ENCODE peak calls at places on chromosome 1, in five cellular contexts. W is IMR-90; S is ascending aorta; P is Panc1; N is CD8-positive, alpha-beta memory T cell. Z is an unnamed sample. For H3K4me1, the result is how much of the 10 kb centered on the place peaks cover.

GRCh38 chr1:216804107-216804506 is 80.9 kb upstream of the ESRRG start:
- DNase-seq in W (no peak), S (no peak), P (no peak), N (no peak), Z (no peak)

GRCh38 chr1:209268479-209268878 is 315.0 kb upstream of the CAMK1G start:
- DNase-seq in W (no peak), S (no peak), P (no peak), N (no peak), Z (no peak)

GRCh38 chr1:159598196-159598595 is 10.6 kb downstream of the APCS start:
- DNase-seq in W (peak), S (no peak), P (no peak), N (no peak), Z (no peak)

GRCh38 chr1:184019066-184019465 is 18.5 kb downstream of the COLGALT2 start:
- DNase-seq in W (no peak), S (no peak), P (no peak), N (no peak), Z (no peak)

GRCh38 chr1:17060129-17060868 is 6.5 kb upstream of the SDHB start:
- DNase-seq in W (no peak), S (no peak), P (no peak), N (no peak), Z (no peak)

GRCh38 chr1:68359045-68359444 is 90.7 kb downstream of the RPE65 start:
- DNase-seq in W (peak), S (no peak), P (no peak), N (no peak), Z (no peak)

GRCh38 chr1:232501856-232502255 is 128.1 kb downstream of the SIPA1L2 start:
- DNase-seq in W (no peak), S (no peak), P (no peak), N (no peak), Z (no peak)

GRCh38 chr1:236844499-236845271 is 49.6 kb downstream of the MTR start:
- DNase-seq in W (peak), S (no peak), P (no peak), N (no peak), Z (no peak)

GRCh38 chr1:204192589-204193352 is 3.5 kb downstream of the KISS1 start:
- DNase-seq in W (no peak), S (no peak), P (no peak), N (no peak), Z (no peak)

GRCh38 chr1:182406006-182406405 is 5.5 kb upstream of the TEDDM1 start:
- DNase-seq in W (no peak), S (no peak), P (no peak), N (no peak), Z (no peak)

GRCh38 chr1:55876276-55877060 is 661.3 kb upstream of the USP24 start:
- DNase-seq in W (no peak), S (no peak), P (no peak), N (no peak), Z (no peak)

GRCh38 chr1:28370220-28371010 is 875 bp downstream of the PHACTR4 start:
- DNase-seq in W (peak), S (no peak), P (no peak), N (peak), Z (peak)

GRCh38 chr1:187465441-187465840 is 636.7 kb downstream of the PLA2G4A start:
- DNase-seq in W (no peak), S (no peak), P (no peak), N (no peak), Z (no peak)

GRCh38 chr1:234533975-234534876 is 55.2 kb upstream of the TARBP1 start:
- DNase-seq in W (peak), S (peak), P (no peak), N (no peak), Z (no peak)

GRCh38 chr1:234535763-234536515 is 57.0 kb upstream of the TARBP1 start:
- DNase-seq in W (peak), S (peak), P (no peak), N (no peak), Z (no peak)

GRCh38 chr1:234536756-234537155 is 57.8 kb upstream of the TARBP1 start:
- DNase-seq in W (no peak), S (no peak), P (no peak), N (no peak), Z (no peak)

GRCh38 chr1:234537236-234537635 is 58.3 kb upstream of the TARBP1 start:
- DNase-seq in W (no peak), S (no peak), P (no peak), N (no peak), Z (no peak)

DNA sequence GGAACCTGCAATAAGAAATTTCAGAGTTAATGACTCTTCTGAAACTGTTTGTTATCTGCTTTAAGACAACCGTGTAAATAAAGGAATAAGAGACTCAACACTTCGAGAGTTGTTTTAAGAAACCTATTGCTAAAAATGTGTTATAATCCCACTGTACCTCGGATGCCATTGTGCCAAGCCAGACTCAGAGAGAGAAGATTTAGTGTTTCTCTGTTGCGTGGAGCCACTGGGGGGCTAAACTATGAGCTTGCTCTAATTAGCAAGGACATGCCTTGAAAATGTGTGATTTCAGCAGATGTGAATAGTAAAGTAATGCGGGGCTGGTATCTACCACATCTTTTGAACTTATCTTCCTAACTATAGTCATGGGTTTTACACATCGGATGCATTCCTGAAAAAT is 56.2 kb upstream of the TARBP1 start:
- DNase-seq in W (no peak), S (no peak), P (no peak), N (no peak), Z (no peak)
- H3K27ac ChIP-seq in W (peak), S (peak), P (no peak), N (no peak), Z (no peak)

GRCh38 chr1:93679546-93679945 is 2.1 kb downstream of the BCAR3 start:
- DNase-seq in W (peak), S (no peak), P (no peak), N (no peak), Z (no peak)
- H3K4me1 ChIP-seq in W (under half), S (under half), P (under half), N (under half), Z (under half)

GRCh38 chr1:121518726-121519041 is 333.9 kb downstream of the SRGAP2C start:
- DNase-seq in W (no peak), S (no peak), P (no peak), N (no peak), Z (no peak)

GRCh38 chr1:121522061-121522759 is 337.4 kb downstream of the SRGAP2C start:
- DNase-seq in W (no peak), S (no peak), P (no peak), N (no peak), Z (no peak)

GRCh38 chr1:121517586-121518230 is 332.9 kb downstream of the SRGAP2C start:
- DNase-seq in W (no peak), S (no peak), P (no peak), N (no peak), Z (no peak)

GRCh38 chr1:121516279-121516967 is 331.6 kb downstream of the SRGAP2C start:
- DNase-seq in W (no peak), S (no peak), P (no peak), N (peak), Z (peak)

GRCh38 chr1:121519042-121519755 is 334.4 kb downstream of the SRGAP2C start:
- DNase-seq in W (no peak), S (no peak), P (peak), N (peak), Z (peak)
- H3K4me3 ChIP-seq in W (peak), S (peak), P (peak), N (peak), Z (peak)

GRCh38 chr1:19390901-19391595 is 78.9 kb downstream of the SLC66A1 start:
- DNase-seq in W (peak), S (no peak), P (peak), N (peak), Z (peak)

GRCh38 chr1:19392221-19392620 is 80.1 kb downstream of the SLC66A1 start:
- DNase-seq in W (no peak), S (no peak), P (no peak), N (no peak), Z (no peak)

GRCh38 chr1:19388980-19389379 is 76.9 kb downstream of the SLC66A1 start:
- DNase-seq in W (no peak), S (no peak), P (no peak), N (no peak), Z (no peak)

GRCh38 chr1:19391596-19391981 is 79.5 kb downstream of the SLC66A1 start:
- DNase-seq in W (no peak), S (no peak), P (no peak), N (no peak), Z (no peak)

GRCh38 chr1:19390166-19390850 is 78.2 kb downstream of the SLC66A1 start:
- DNase-seq in W (no peak), S (no peak), P (no peak), N (no peak), Z (no peak)
- H3K27ac ChIP-seq in W (peak), S (peak), P (peak), N (peak), Z (peak)

GRCh38 chr1:92837062-92837461 is 5.2 kb downstream of the RPL5 start:
- DNase-seq in W (peak), S (no peak), P (no peak), N (no peak), Z (no peak)
- H3K4me1 ChIP-seq in W (under half), S (under half), P (under half), N (half or more), Z (half or more)

DNA sequence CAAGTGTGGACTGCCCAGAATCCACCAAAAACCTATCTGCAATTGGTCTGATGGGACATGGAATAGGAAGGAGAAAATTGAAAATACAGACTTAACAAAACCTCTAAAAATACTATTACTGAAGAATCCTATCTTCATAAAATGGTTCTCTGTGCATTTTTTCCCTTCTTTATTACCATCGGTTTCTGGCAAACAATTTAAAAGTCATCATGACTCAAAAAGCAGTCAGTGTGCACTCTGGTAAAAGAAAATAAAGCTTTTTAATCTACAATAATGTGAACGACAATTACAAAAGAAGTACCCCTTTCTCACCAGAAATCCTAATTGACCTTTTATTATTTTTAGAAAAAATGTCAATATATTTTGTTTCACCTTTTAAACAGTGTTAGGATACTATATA is 186.3 kb downstream of the TPR start:
- DNase-seq in W (peak), S (no peak), P (no peak), N (no peak), Z (no peak)
- H3K4me3 ChIP-seq in W (no peak), S (no peak), P (no peak), N (no peak), Z (no peak)

GRCh38 chr1:234965128-234965527 is 163.5 kb downstream of the TOMM20 start:
- DNase-seq in W (no peak), S (no peak), P (no peak), N (no peak), Z (no peak)
- H3K27ac ChIP-seq in W (peak), S (peak), P (peak), N (no peak), Z (peak)

DNA sequence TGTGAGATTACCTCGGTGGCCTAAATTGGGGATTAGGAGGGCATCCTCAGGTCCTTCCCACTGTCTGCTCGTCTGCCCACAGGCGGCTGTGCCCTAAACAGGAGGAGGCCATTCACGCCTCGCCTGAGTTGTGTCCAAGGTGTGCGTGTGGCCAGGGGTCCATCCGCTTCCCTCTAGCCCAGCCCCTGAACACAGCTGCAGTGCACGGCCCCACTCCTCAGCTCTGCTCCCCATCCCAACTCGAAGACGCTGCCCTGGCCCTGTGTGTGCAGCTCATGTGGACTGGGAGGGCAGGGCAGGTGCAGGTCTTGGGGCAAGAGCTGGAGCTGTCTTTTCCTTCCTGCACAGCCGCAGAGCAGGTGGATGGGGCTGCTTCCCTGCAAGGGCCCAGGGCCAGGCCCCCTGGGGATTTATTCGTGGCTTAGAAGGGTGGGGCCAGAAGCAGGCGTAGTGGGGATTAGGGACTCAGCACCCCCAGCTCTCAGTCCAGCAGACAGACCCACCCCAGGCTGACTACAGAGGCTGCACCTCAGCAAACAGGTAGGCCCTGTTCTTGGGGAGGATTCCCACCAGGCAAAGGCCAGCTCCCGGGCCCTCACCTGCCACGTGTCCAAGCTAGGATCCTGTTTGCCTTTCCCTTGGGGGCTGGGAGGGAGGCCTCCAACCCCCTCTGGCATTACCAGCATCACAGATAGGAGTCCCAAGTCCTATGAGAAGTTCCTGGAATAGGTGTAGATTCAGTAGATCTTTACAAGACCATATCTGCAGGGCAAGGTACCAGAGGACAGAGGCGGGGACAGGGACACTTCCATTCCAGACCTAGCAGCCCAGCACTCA is 4.4 kb downstream of the GUK1 start:
- DNase-seq in W (no peak), S (no peak), P (no peak), N (no peak), Z (no peak)
- H3K4me1 ChIP-seq in W (under half), S (under half), P (under half), N (half or more), Z (under half)

GRCh38 chr1:160670701-160671100 is 23.9 kb upstream of the SLAMF1 start:
- DNase-seq in W (no peak), S (no peak), P (no peak), N (no peak), Z (no peak)

GRCh38 chr1:160672789-160673695 is 26.2 kb upstream of the SLAMF1 start:
- DNase-seq in W (no peak), S (no peak), P (no peak), N (no peak), Z (no peak)

GRCh38 chr1:160672118-160672517 is 25.3 kb upstream of the SLAMF1 start:
- DNase-seq in W (no peak), S (no peak), P (no peak), N (no peak), Z (no peak)

GRCh38 chr1:160669802-160670201 is 23.0 kb upstream of the SLAMF1 start:
- DNase-seq in W (no peak), S (no peak), P (no peak), N (no peak), Z (no peak)

DNA sequence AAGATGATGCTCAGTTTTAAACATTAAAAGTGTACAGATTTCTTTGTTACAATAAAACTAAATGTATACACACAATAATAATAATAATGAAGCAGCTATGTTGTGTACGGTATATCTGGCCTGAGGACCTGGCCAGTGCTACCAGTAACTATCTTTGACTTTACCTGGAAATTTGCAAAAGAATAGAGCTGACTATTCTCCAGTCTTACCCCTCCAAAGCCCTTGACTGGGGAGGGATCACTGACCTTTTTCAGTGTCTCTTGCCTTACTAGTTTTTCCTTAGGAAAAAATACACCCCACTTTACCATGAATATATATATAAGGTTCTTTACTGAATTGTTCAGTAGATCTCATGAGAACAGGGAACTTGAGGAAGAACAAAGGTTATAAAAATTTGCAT is 24.8 kb upstream of the SLAMF1 start:
- DNase-seq in W (no peak), S (no peak), P (no peak), N (no peak), Z (no peak)
- H3K4me3 ChIP-seq in W (no peak), S (no peak), P (no peak), N (no peak), Z (no peak)

DNA sequence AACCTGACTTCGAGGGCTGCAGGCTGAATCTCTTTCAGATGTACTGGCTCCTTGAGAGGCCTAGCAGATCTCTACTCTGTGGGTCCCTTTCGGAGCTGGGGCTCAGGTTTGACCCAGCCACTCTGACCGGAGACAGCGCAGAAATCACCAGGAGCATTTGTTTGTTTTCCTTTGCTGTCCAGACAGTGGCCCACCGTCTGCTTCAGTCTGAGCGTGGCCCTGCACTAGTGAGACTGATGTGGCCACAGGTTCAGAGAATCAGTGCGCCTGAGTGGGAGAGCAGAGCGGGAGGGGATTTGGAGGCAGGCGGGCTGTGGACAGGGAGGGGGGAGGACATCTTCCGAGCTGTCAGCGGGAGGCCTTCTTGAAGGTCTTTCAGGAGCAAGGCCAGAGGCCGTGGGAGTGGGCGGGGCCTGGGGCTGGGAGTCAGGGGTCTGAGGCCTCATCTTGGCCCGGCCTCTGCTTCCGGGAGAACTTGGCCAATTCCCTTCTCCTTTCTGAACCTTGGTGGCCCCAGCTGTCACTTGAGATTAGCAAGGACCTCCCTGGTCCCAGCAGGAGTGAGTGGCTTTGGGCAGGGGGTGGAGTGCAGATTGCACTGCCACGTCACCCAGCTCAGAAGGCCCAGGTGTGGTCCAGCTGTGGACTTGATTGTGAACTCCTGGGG is 8.1 kb downstream of the TNFRSF1B start:
- DNase-seq in W (no peak), S (no peak), P (no peak), N (no peak), Z (no peak)
- H3K27ac ChIP-seq in W (no peak), S (peak), P (no peak), N (peak), Z (peak)